ENCODE peak calls at places on chromosomes 1 and 21, in eight cellular contexts. Z, X, Q, H, D, V, R and T are unnamed samples.

GRCh38 chr1:243253211-243253926 is 1.7 kb downstream of the CEP170 start:
- DNase-seq in R (no peak), H (no peak), X (no peak), D (no peak), Q (no peak), Z (no peak), V (no peak), T (no peak)

GRCh38 chr1:228512852-228513243 is 25.7 kb downstream of the RNF187 start:
- DNase-seq in D (no peak), V (no peak), H (no peak), Z (no peak), Q (no peak), R (no peak), X (no peak), T (no peak)

GRCh38 chr1:89351622-89352311 is 12.1 kb upstream of the GBP6 start:
- DNase-seq in Z (no peak), Q (no peak), R (no peak), V (no peak), X (no peak), D (no peak), H (no peak), T (no peak)

GRCh38 chr1:81876901-81877750 is 76.4 kb downstream of the ADGRL2 start:
- DNase-seq in X (peak; percentile 74), R (no peak), Z (peak; percentile 72), V (no peak), D (no peak), Q (no peak), H (peak; percentile 64), T (peak; percentile 18)

GRCh38 chr1:65681101-65681500 is 111.6 kb upstream of the PDE4B start:
- DNase-seq in R (no peak), V (no peak), H (peak; percentile 7), Z (peak; percentile 68), D (no peak), X (peak; percentile 33), Q (no peak), T (no peak)

GRCh38 chr1:174158767-174159252 is 510 bp upstream of the RABGAP1L start:
- DNase-seq in D (no peak), V (no peak), R (no peak), H (no peak), Q (no peak), Z (no peak), X (no peak), T (no peak)

GRCh38 chr21:32378956-32379355 is 13.9 kb downstream of the URB1 start:
- DNase-seq in R (no peak), Q (no peak), X (no peak), D (no peak), V (no peak), H (no peak), Z (no peak), T (peak; percentile 75)

GRCh38 chr1:230066036-230066435 is 1.0 kb upstream of the GALNT2 start:
- DNase-seq in X (no peak), R (no peak), Z (no peak), Q (no peak), V (no peak), D (no peak), H (no peak), T (no peak)

GRCh38 chr1:8412183-8412831 is 94.4 kb downstream of the SLC45A1 start:
- DNase-seq in D (no peak), H (peak; percentile 93), X (peak; percentile 96), V (no peak), Q (no peak), R (no peak), Z (peak; percentile 89), T (peak; percentile 96)

DNA sequence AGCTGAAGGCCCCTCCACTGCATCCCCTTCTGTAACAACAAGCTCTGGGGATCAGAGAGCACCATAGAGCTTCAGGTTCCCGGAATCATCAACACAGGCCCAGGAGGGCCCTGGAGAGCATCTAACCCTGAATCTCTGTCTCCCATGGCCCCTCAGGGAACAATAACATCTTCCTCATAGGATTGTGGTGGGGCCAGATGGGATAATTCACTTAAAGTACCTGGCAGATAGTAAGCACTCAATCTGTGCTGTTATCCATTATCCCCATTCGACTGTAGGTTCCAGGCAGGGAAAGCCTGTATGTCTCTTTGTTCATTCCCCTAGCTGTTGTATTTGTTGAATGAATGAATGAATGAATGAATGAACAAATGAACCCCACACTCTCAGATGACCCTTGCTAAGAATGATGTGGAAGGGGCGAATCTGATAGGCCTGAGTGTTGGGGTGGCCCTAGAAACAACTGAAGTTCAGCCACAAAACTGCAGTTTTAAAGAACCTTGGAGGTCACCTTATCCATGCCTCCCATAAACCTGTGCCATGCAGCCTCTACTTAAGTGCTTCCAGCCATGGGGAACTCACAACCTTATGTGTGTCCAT is 14.5 kb downstream of the LAPTM5 start:
- DNase-seq in R (no peak), Q (no peak), V (no peak), X (no peak), H (no peak), Z (no peak), D (no peak), T (no peak)
- H3K4me3 ChIP-seq in R (no peak overlapping the region), Q (no peak overlapping the region), V (no peak overlapping the region), X (no peak overlapping the region), H (no peak overlapping the region), Z (no peak overlapping the region), D (no peak overlapping the region), T (no peak overlapping the region)

DNA sequence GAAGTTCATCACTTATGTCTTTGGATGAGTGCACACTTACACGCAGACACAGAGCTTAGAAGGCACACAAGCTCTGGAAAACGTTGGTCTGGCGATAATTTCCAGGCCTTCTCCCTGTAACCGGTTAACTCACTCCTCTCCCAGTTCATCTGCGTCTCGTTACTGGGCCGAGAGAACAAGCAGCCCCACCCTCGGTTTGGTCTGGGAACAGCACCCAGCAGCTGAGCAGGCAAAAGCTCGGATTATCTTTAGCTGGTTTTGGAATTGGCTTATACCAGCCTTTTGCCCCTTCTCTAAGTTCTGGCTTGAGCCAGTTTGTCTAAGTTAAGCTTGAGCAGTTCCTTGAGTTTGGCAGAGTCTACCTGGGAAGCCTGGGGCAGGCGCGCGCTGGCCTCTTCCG is 27.3 kb upstream of the COL6A1 start:
- DNase-seq in H (peak; percentile 76), V (no peak), R (no peak), D (no peak), Q (no peak), Z (no peak), X (peak; percentile 43), T (peak; percentile 69)
- TF ChIP-seq CTCF in H (peak; percentile 53), V (no peak), R (peak; percentile 28), D (peak; percentile 45), Q (peak; percentile 26), Z (peak; percentile 15), X (peak; percentile 54), T (peak; percentile 64)

GRCh38 chr1:45348966-45349677 is 8.9 kb upstream of the MUTYH start:
- DNase-seq in H (peak; percentile 43), R (no peak), D (no peak), Q (no peak), V (no peak), Z (no peak), X (no peak), T (no peak)
- H3K4me3 ChIP-seq in H (no peak overlapping the region), R (no peak overlapping the region), D (no peak overlapping the region), Q (no peak overlapping the region), V (no peak overlapping the region), Z (no peak overlapping the region), X (no peak overlapping the region), T (no peak overlapping the region)

GRCh38 chr1:108124622-108125311 is 75.4 kb downstream of the SLC25A24 start:
- DNase-seq in D (no peak), X (no peak), R (no peak), Q (no peak), H (no peak), V (no peak), Z (no peak), T (no peak)
- TF ChIP-seq CTCF in D (no peak), X (no peak), R (no peak), Q (no peak), H (no peak), V (no peak), Z (no peak), T (no peak)

GRCh38 chr1:204449631-204450280 is 38.1 kb upstream of the PPP1R15B start:
- DNase-seq in H (no peak), D (no peak), V (no peak), Z (no peak), R (no peak), X (no peak), Q (no peak), T (no peak)
- H3K4me3 ChIP-seq in H (no peak overlapping the region), D (no peak overlapping the region), V (no peak overlapping the region), Z (no peak overlapping the region), R (no peak overlapping the region), X (no peak overlapping the region), Q (peak overlapping the region; percentile 38), T (no peak overlapping the region)

GRCh38 chr1:160781129-160781808 is 14.7 kb upstream of the LY9 start:
- DNase-seq in Q (no peak), V (no peak), D (no peak), Z (no peak), H (no peak), R (no peak), X (no peak), T (no peak)

GRCh38 chr1:160778976-160779375 is 17.0 kb upstream of the LY9 start:
- DNase-seq in X (no peak), H (no peak), R (no peak), Z (no peak), V (no peak), Q (no peak), D (no peak), T (no peak)

GRCh38 chr1:160779662-160780397 is 16.1 kb upstream of the LY9 start:
- DNase-seq in Z (no peak), X (peak; percentile 12), D (peak; percentile 70), V (no peak), H (no peak), Q (no peak), R (no peak), T (no peak)

GRCh38 chr1:160781914-160782689 is 13.9 kb upstream of the LY9 start:
- DNase-seq in H (no peak), D (no peak), Z (no peak), R (no peak), V (no peak), X (no peak), Q (no peak), T (no peak)

GRCh38 chr1:160780398-160780755 is 15.6 kb upstream of the LY9 start:
- DNase-seq in D (no peak), H (no peak), R (no peak), V (no peak), Z (no peak), Q (no peak), X (no peak), T (no peak)
- TF ChIP-seq CTCF in D (no peak), H (no peak), R (no peak), V (no peak), Z (no peak), Q (no peak), X (no peak), T (no peak)

DNA sequence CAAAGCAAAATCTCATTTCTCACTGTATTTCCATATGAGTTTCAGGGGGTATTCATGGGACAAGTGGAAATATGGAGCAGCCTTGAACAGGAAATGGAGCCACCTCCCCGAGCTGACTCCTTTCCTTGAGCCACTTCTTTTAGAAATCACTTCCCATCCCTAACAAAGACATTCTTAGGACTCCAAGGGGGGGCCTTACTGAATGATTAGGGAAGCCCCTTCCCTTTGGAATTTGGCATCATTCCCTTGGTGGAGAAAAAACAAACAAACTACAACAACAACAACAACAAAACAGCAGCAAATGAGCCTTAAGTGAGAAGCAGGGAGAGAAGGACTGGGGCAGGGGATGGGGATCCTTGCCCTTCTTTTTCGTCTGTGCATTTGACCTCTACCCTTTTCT is 278.3 kb downstream of the ZNF648 start:
- DNase-seq in R (no peak), H (no peak), D (no peak), X (no peak), Z (no peak), Q (no peak), V (no peak), T (no peak)
- H3K4me3 ChIP-seq in R (no peak overlapping the region), H (no peak overlapping the region), D (no peak overlapping the region), X (no peak overlapping the region), Z (no peak overlapping the region), Q (no peak overlapping the region), V (no peak overlapping the region), T (no peak overlapping the region)